ENCODE peak calls at places on chromosomes 16 and 17, in five cellular contexts. O is stimulated activated naive B cell treated with anti-CD40 and anti-IgM and Interleukin-4, amounts not matched to agents 10 μg/mL and 1 μg/mL and 100 μg/mL, for 72 hours; E is epithelial cell of proximal tubule; P is omental fat pad; T is cardiac fibroblast. R is an unnamed sample.

GRCh38 chr17:51362818-51363598 is 102.7 kb downstream of the UTP18 start:
- DNase-seq in O (no peak), E (no peak), P (no peak), T (no peak), R (no peak)

GRCh38 chr17:6492892-6493674 is 48.8 kb downstream of the PIMREG start:
- DNase-seq in O (no peak), E (no peak), P (no peak), T (no peak), R (peak)

GRCh38 chr16:1792836-1793577 is 498 bp downstream of the IGFALS start:
- DNase-seq in O (no peak), E (no peak), P (no peak), T (no peak), R (no peak)

GRCh38 chr16:47375423-47375822 is 85.4 kb downstream of the ITFG1 start:
- DNase-seq in O (no peak), E (no peak), P (no peak), T (no peak), R (no peak)

GRCh38 chr16:4376820-4377572 is 5.3 kb downstream of the VASN start:
- DNase-seq in O (no peak), E (no peak), P (no peak), T (no peak), R (no peak)

GRCh38 chr17:72661945-72662826 is 430.3 kb downstream of the SLC39A11 start:
- DNase-seq in O (no peak), E (no peak), P (no peak), T (no peak), R (no peak)

GRCh38 chr16:84881702-84882521 is 62.1 kb downstream of the CRISPLD2 start:
- DNase-seq in O (no peak), E (no peak), P (peak), T (peak), R (no peak)

GRCh38 chr17:65278050-65278819 is 141.1 kb downstream of the RGS9 start:
- DNase-seq in O (no peak), E (no peak), P (no peak), T (peak), R (no peak)

GRCh38 chr16:4240624-4241023 is 1.3 kb downstream of the SRL start:
- DNase-seq in O (no peak), E (no peak), P (no peak), T (no peak), R (no peak)

GRCh38 chr16:76059701-76060100 is 217.5 kb upstream of the CNTNAP4 start:
- DNase-seq in O (no peak), E (no peak), P (no peak), T (no peak), R (no peak)